ENCODE peak calls at places on chromosomes 6 and 20, in four cellular contexts. P, S, J and M are unnamed samples.

GRCh38 chr6:31366693-31367470 is 9.9 kb upstream of the HLA-B start:
- DNase-seq in S (peak), P (peak), J (peak), M (peak)

GRCh38 chr20:50331469-50332251 is 141.0 kb downstream of the CEBPB start:
- DNase-seq in S (no peak), J (no peak), P (no peak), M (no peak)

GRCh38 chr20:57467742-57468141 is 57.2 kb downstream of the CTCFL start:
- DNase-seq in S (no peak), P (no peak), J (no peak), M (no peak)

GRCh38 chr6:151012321-151013294 is 147.1 kb downstream of the MTHFD1L start:
- DNase-seq in J (no peak), S (no peak), P (no peak), M (no peak)

GRCh38 chr6:17472653-17473183 is 79.3 kb downstream of the CAP2 start:
- DNase-seq in P (no peak), S (no peak), J (no peak), M (no peak)

GRCh38 chr20:21509597-21510331 is 4.1 kb downstream of the NKX2-2 start:
- DNase-seq in J (peak), S (no peak), P (no peak), M (no peak)

GRCh38 chr6:100276311-100277057 is 188.2 kb downstream of the SIM1 start:
- DNase-seq in P (no peak), J (no peak), S (no peak), M (no peak)

GRCh38 chr20:55417797-55418196 is 587.5 kb downstream of the CBLN4 start:
- DNase-seq in S (no peak), P (no peak), J (no peak), M (no peak)

GRCh38 chr20:24610341-24611115 is 141.1 kb downstream of the SYNDIG1 start:
- DNase-seq in S (no peak), J (no peak), P (no peak), M (no peak)

GRCh38 chr20:50399003-50399916 is 110.9 kb upstream of the PTPN1 start:
- DNase-seq in P (peak), S (peak), J (peak), M (no peak)

GRCh38 chr6:71194730-71195129 is 93.9 kb upstream of the OGFRL1 start:
- DNase-seq in P (no peak), S (no peak), J (peak), M (no peak)

GRCh38 chr20:37383229-37383989 is 37.5 kb downstream of the SRC start:
- DNase-seq in S (no peak), P (no peak), J (no peak), M (no peak)

GRCh38 chr6:129472239-129472638 is 237.7 kb downstream of the ARHGAP18 start:
- DNase-seq in S (no peak), J (no peak), P (no peak), M (no peak)

GRCh38 chr20:63500151-63500901 is 1.4 kb upstream of the EEF1A2 start:
- DNase-seq in S (peak), J (no peak), P (peak), M (no peak)